ENCODE peak calls at places on chromosome 22, in four cellular contexts. X is coronary artery, B is astrocyte of the spinal cord, Y is transverse colon. T is an unnamed sample.

GRCh38 chr22:42901790-42902508 is 44.9 kb upstream of the ARFGAP3 start:
- DNase-seq in X (no peak), Y (no peak), B (no peak), T (no peak)

GRCh38 chr22:46450931-46451660 is 86.3 kb downstream of the CELSR1 start:
- DNase-seq in B (no peak), X (no peak), Y (no peak), T (peak; percentile 29)

GRCh38 chr22:30857103-30857502 is 111.5 kb downstream of the MORC2 start:
- DNase-seq in B (no peak), Y (no peak), X (no peak), T (no peak)

GRCh38 chr22:30906411-30906810 is 62.2 kb downstream of the MORC2 start:
- DNase-seq in Y (no peak), B (no peak), X (no peak), T (no peak)

GRCh38 chr22:39003165-39003638 is 10.9 kb upstream of the APOBEC3C start:
- DNase-seq in X (no peak), B (peak; percentile 87), Y (peak; percentile 83), T (peak; percentile 87)

GRCh38 chr22:48187272-48187855 is 1424.9 kb downstream of the TBC1D22A start:
- DNase-seq in B (no peak), X (peak; percentile 50), Y (no peak), T (no peak)

GRCh38 chr22:25054943-25055511 is 102.5 kb downstream of the KIAA1671 start:
- DNase-seq in B (no peak), X (no peak), Y (no peak), T (no peak)

GRCh38 chr22:35921777-35922176 is 106.8 kb downstream of the RBFOX2 start:
- DNase-seq in B (peak; percentile 89), X (no peak), Y (peak; percentile 70), T (peak; percentile 93)

GRCh38 chr22:24554316-24555159 is at the start of gene GUCD1:
- DNase-seq in Y (peak; percentile 52), X (no peak), B (peak; percentile 27), T (peak; percentile 25)

GRCh38 chr22:27405672-27406388 is 395.7 kb downstream of the MN1 start:
- DNase-seq in B (peak; percentile 38), Y (peak; percentile 57), X (no peak), T (peak; percentile 69)
- TF ChIP-seq CTCF in B (peak; percentile 82), Y (peak; percentile 69), X (peak; percentile 50), T (peak; percentile 87)

DNA sequence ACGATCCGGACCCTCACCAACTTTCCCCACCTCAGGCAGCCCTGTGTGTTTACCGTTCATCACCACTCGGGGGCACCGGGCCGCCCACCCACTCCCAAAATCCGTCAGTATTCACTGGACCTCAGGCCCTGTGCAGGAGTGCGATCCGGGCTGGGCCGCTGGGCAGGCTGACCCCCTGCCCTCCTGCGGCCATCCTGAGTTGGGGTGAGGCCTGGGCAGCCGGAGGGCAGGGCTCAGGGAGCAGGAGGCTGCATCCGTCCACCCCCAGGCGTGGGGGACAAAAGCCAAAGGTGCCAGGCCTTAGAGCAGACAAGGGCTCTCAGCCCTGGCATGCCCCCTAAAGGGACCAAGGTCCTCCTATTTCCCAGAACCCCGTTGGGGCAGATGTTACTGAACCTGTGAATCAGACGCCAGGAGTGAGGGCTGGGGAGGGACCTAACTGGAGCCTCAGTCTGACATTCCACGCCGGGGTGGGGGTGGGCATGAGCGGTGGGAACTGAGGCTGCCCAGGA is 16.8 kb upstream of the TMEM191C start:
- DNase-seq in B (no peak), Y (no peak), X (no peak), T (no peak)
- TF ChIP-seq CTCF in B (no peak), Y (no peak), X (no peak), T (no peak)

DNA sequence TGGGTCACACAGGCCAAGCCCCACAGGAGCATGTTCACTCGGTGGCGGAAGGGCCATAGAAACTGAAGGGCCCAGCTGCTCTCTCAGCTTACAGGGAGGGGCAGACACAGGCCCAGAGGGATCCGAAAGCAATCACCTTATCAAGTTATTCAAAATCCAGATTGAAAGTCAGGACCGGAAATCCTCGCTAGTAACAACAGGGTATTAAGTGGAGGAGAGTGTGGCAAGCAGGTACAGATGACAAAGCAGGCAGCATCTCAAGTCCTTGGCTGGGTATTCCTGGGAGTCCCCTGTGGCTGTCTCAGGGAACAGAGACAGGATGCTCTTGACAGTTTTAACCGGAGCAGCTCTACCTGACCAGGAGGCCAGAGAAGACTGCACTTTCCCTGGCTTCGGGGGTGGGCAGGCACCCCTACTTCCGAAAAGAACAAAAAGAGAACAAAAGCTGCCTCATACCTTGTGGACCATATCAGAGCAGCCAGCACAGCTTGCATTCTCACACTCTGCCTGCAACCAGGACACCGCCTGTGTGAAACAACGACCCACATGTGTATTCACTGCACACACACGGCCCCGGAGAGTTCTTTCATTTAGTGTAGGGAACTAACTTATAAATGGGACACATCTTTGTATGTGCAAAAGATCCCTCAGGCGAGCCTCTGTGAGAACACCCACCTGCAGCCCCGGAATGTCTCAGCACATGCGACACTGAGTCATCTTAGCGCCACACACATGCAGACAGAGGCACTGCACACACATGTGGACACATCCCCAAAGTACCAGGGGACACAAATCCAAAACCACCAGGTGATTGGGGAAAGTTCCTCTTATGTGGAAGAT is 78.3 kb downstream of the MICAL3 start:
- DNase-seq in X (no peak), Y (no peak), B (no peak), T (no peak)
- TF ChIP-seq CTCF in X (no peak), Y (no peak), B (no peak), T (no peak)

GRCh38 chr22:45335021-45335818 is 25.5 kb downstream of the FAM118A start:
- DNase-seq in X (no peak), B (no peak), Y (no peak), T (no peak)
- TF ChIP-seq CTCF in X (no peak), B (peak; percentile 12), Y (no peak), T (no peak)

GRCh38 chr22:20916916-20917810 is at the start of gene CRKL:
- DNase-seq in Y (peak; percentile 98), X (peak; percentile 97), B (peak; percentile 98), T (peak; percentile 97)
- TF ChIP-seq CTCF in Y (peak; percentile 94), X (peak; percentile 93), B (peak; percentile 95), T (peak; percentile 81)